ENCODE peak calls at places on chromosomes 1 and 21, in seven cellular contexts. P, Q, X, A, S, O and B are unnamed samples. For H3K9me3, the result is how much of the 10 kb centered on the place peaks cover.

GRCh38 chr1:8524637-8525157 is 206.8 kb downstream of the SLC45A1 start:
- DNase-seq in X (no peak), A (no peak), S (no peak), O (no peak), Q (no peak), P (no peak), B (no peak)

GRCh38 chr21:41897690-41898089 is 18.5 kb upstream of the PRDM15 start:
- DNase-seq in Q (no peak), A (no peak), S (peak), P (no peak), X (no peak), O (no peak), B (no peak)

GRCh38 chr1:216566809-216567208 is 143.6 kb upstream of the USH2A start:
- DNase-seq in S (no peak), X (peak), Q (no peak), O (no peak), P (no peak), A (no peak), B (no peak)

GRCh38 chr1:6345009-6345408 is 48.6 kb downstream of the ACOT7 start:
- DNase-seq in A (no peak), P (no peak), Q (no peak), S (no peak), X (no peak), O (no peak), B (peak)

GRCh38 chr1:193237381-193237978 is 51.1 kb upstream of the B3GALT2 start:
- DNase-seq in Q (no peak), X (no peak), S (peak), A (peak), O (no peak), P (no peak), B (no peak)

GRCh38 chr21:34642211-34643075 is 26.4 kb upstream of the CLIC6 start:
- DNase-seq in P (no peak), A (peak), S (no peak), Q (no peak), O (no peak), X (peak), B (no peak)

GRCh38 chr1:55670331-55671082 is 455.3 kb upstream of the USP24 start:
- DNase-seq in A (no peak), S (no peak), P (no peak), Q (no peak), X (no peak), O (no peak), B (no peak)

GRCh38 chr1:198797656-198798055 is 158.8 kb downstream of the PTPRC start:
- DNase-seq in X (no peak), P (no peak), S (no peak), O (no peak), Q (no peak), A (no peak), B (no peak)

GRCh38 chr1:58768971-58769808 is 14.7 kb downstream of the JUN start:
- DNase-seq in X (peak), O (peak), Q (peak), P (peak), S (peak), A (no peak), B (peak)

GRCh38 chr1:1157914-1158710 is 15.6 kb upstream of the TTLL10 start:
- DNase-seq in Q (no peak), A (peak), S (peak), P (no peak), X (peak), O (no peak), B (peak)

GRCh38 chr1:154935749-154936415 is 637 bp downstream of the PMVK start:
- DNase-seq in S (peak), O (no peak), A (peak), Q (no peak), X (no peak), P (peak), B (no peak)

GRCh38 chr21:46194374-46195334 is 10.4 kb upstream of the SPATC1L start:
- DNase-seq in Q (no peak), O (peak), S (peak), A (no peak), X (no peak), P (no peak), B (peak)

GRCh38 chr21:41189147-41189538 is 21.2 kb downstream of the BACE2 start:
- DNase-seq in Q (no peak), X (no peak), A (no peak), P (no peak), O (no peak), S (no peak), B (no peak)

GRCh38 chr1:155175927-155176371 is 2.3 kb downstream of the TRIM46 start:
- DNase-seq in X (peak), A (peak), S (peak), Q (no peak), P (no peak), O (peak), B (peak)

GRCh38 chr1:51515982-51516638 is 3.0 kb downstream of the EPS15 start:
- DNase-seq in X (no peak), S (no peak), A (no peak), P (no peak), O (no peak), Q (no peak), B (no peak)

GRCh38 chr1:110677526-110677925 is 2.8 kb upstream of the KCNA3 start:
- DNase-seq in O (no peak), A (no peak), S (no peak), X (no peak), Q (no peak), P (no peak), B (no peak)

GRCh38 chr1:110673805-110674336 is 869 bp downstream of the KCNA3 start:
- DNase-seq in S (peak), O (no peak), Q (no peak), P (no peak), X (no peak), A (no peak), B (peak)

GRCh38 chr1:110675060-110675791 is 486 bp upstream of the KCNA3 start:
- DNase-seq in P (no peak), A (no peak), S (no peak), O (peak), X (no peak), Q (no peak), B (no peak)

GRCh38 chr1:110674337-110675059 is at the start of gene KCNA3:
- DNase-seq in S (peak), P (no peak), A (peak), O (peak), Q (peak), X (no peak), B (peak)

GRCh38 chr1:110677016-110677415 is 2.3 kb upstream of the KCNA3 start:
- DNase-seq in P (no peak), A (no peak), Q (no peak), X (peak), O (no peak), S (no peak), B (no peak)
- H3K9me3 ChIP-seq in P (under half), A (under half), Q (under half), X (under half), O (under half), S (under half), B (under half)

GRCh38 chr1:20630730-20631129 is 2.5 kb upstream of the PINK1 start:
- DNase-seq in Q (no peak), S (no peak), X (no peak), P (no peak), O (no peak), A (no peak), B (no peak)
- H3K9me3 ChIP-seq in Q (under half), S (under half), X (under half), P (under half), O (under half), A (under half), B (under half)

GRCh38 chr1:12174789-12175455 is 8.1 kb downstream of the TNFRSF1B start:
- DNase-seq in X (no peak), S (peak), A (peak), Q (peak), P (no peak), O (no peak), B (no peak)

GRCh38 chr1:12173631-12174121 is 6.9 kb downstream of the TNFRSF1B start:
- DNase-seq in S (no peak), X (no peak), P (peak), A (peak), Q (no peak), O (no peak), B (peak)

GRCh38 chr1:12176298-12177118 is 9.7 kb downstream of the TNFRSF1B start:
- DNase-seq in X (no peak), S (no peak), O (no peak), A (no peak), Q (no peak), P (no peak), B (no peak)

GRCh38 chr1:12177156-12177998 is 10.6 kb downstream of the TNFRSF1B start:
- DNase-seq in P (no peak), X (no peak), Q (no peak), S (no peak), A (no peak), O (no peak), B (no peak)

GRCh38 chr1:12175456-12175797 is 8.6 kb downstream of the TNFRSF1B start:
- DNase-seq in O (no peak), X (no peak), Q (no peak), P (no peak), A (no peak), S (no peak), B (no peak)
- H3K9me3 ChIP-seq in O (under half), X (under half), Q (under half), P (under half), A (under half), S (under half), B (under half)

GRCh38 chr1:247146671-247147070 is 25.1 kb downstream of the ZNF124 start:
- DNase-seq in X (no peak), P (no peak), O (no peak), A (no peak), Q (no peak), S (no peak), B (no peak)
- H3K9me3 ChIP-seq in X (under half), P (under half), O (half or more), A (under half), Q (under half), S (half or more), B (half or more)

GRCh38 chr1:4108341-4108740 is 208.3 kb upstream of the C1orf174 start:
- DNase-seq in A (no peak), O (no peak), Q (no peak), S (no peak), X (no peak), P (peak), B (no peak)
- H3K9me3 ChIP-seq in A (under half), O (under half), Q (under half), S (under half), X (under half), P (under half), B (under half)

GRCh38 chr1:5296135-5296930 is 641.9 kb downstream of the AJAP1 start:
- DNase-seq in A (no peak), Q (no peak), X (no peak), S (no peak), O (no peak), P (no peak), B (no peak)

GRCh38 chr1:5298376-5298775 is 644.0 kb downstream of the AJAP1 start:
- DNase-seq in P (no peak), A (no peak), O (no peak), X (no peak), Q (no peak), S (no peak), B (no peak)

GRCh38 chr1:5297199-5297877 is 642.9 kb downstream of the AJAP1 start:
- DNase-seq in P (no peak), S (peak), Q (no peak), A (no peak), X (no peak), O (no peak), B (peak)

GRCh38 chr1:5297878-5298239 is 643.5 kb downstream of the AJAP1 start:
- DNase-seq in A (no peak), S (no peak), X (no peak), Q (no peak), O (no peak), P (no peak), B (no peak)
- H3K9me3 ChIP-seq in A (under half), S (under half), X (under half), Q (under half), O (under half), P (under half), B (under half)

GRCh38 chr1:234277161-234277868 is 95.9 kb upstream of the COA6 start:
- DNase-seq in P (no peak), Q (no peak), A (no peak), S (no peak), O (no peak), X (no peak), B (no peak)
- H3K9me3 ChIP-seq in P (under half), Q (under half), A (under half), S (under half), O (under half), X (under half), B (under half)